ENCODE peak calls at places on chromosome X, in five cellular contexts. One of them, this sample, is unnamed. For H3K4me1, the result is how much of the 10 kb centered on the place peaks cover.

GRCh38 chrX:135481696-135482179 is 38.7 kb upstream of the INTS6L start:
- DNase-seq in ascending aorta: no peak
- DNase-seq in A549: no peak
- DNase-seq in psoas muscle: no peak
- DNase-seq in breast epithelium: no peak
- DNase-seq in this sample: no peak

GRCh38 chrX:40922307-40922706 is 162.9 kb upstream of the USP9X start:
- DNase-seq in ascending aorta: no peak
- DNase-seq in A549: peak
- DNase-seq in psoas muscle: no peak
- DNase-seq in breast epithelium: no peak
- DNase-seq in this sample: no peak

GRCh38 chrX:65720580-65720979 is 53.1 kb downstream of the MSN start:
- DNase-seq in ascending aorta: no peak
- DNase-seq in A549: no peak
- DNase-seq in psoas muscle: no peak
- DNase-seq in breast epithelium: no peak
- DNase-seq in this sample: no peak

GRCh38 chrX:6678313-6678712 is 143.4 kb upstream of the VCX3A start:
- DNase-seq in ascending aorta: no peak
- DNase-seq in A549: no peak
- DNase-seq in psoas muscle: no peak
- DNase-seq in breast epithelium: no peak
- DNase-seq in this sample: no peak

GRCh38 chrX:125203737-125204578 is 115.7 kb upstream of the TEX13C start:
- DNase-seq in ascending aorta: no peak
- DNase-seq in A549: peak
- DNase-seq in psoas muscle: peak
- DNase-seq in breast epithelium: no peak
- DNase-seq in this sample: no peak

GRCh38 chrX:11886745-11887144 is 128.7 kb downstream of the MSL3 start:
- DNase-seq in ascending aorta: no peak
- DNase-seq in A549: peak
- DNase-seq in psoas muscle: no peak
- DNase-seq in breast epithelium: no peak
- DNase-seq in this sample: no peak

GRCh38 chrX:154988719-154989118 is 33.8 kb downstream of the F8 start:
- DNase-seq in ascending aorta: no peak
- DNase-seq in A549: no peak
- DNase-seq in psoas muscle: no peak
- DNase-seq in breast epithelium: no peak
- DNase-seq in this sample: no peak

GRCh38 chrX:20361081-20361889 is 94.6 kb upstream of the RPS6KA3 start:
- DNase-seq in ascending aorta: no peak
- DNase-seq in A549: peak
- DNase-seq in psoas muscle: peak
- DNase-seq in breast epithelium: no peak
- DNase-seq in this sample: no peak

GRCh38 chrX:84340981-84341380 is 153.0 kb upstream of the RPS6KA6 start:
- DNase-seq in ascending aorta: no peak
- DNase-seq in A549: no peak
- DNase-seq in psoas muscle: no peak
- DNase-seq in breast epithelium: no peak
- DNase-seq in this sample: no peak

GRCh38 chrX:105191878-105192277 is 28.6 kb downstream of the TEX13A start:
- DNase-seq in ascending aorta: no peak
- DNase-seq in A549: peak
- DNase-seq in psoas muscle: no peak
- DNase-seq in breast epithelium: no peak
- DNase-seq in this sample: peak

GRCh38 chrX:357693-358471 is 28.8 kb downstream of the PPP2R3B start:
- DNase-seq in ascending aorta: no peak
- DNase-seq in A549: peak
- DNase-seq in psoas muscle: no peak
- DNase-seq in breast epithelium: no peak
- DNase-seq in this sample: no peak

GRCh38 chrX:102712967-102713677 is 874 bp downstream of the GPRASP2 start:
- DNase-seq in ascending aorta: no peak
- DNase-seq in A549: peak
- DNase-seq in psoas muscle: peak
- DNase-seq in breast epithelium: peak
- DNase-seq in this sample: peak

GRCh38 chrX:47240619-47241018 is 7.8 kb downstream of the USP11 start:
- DNase-seq in ascending aorta: no peak
- DNase-seq in A549: no peak
- DNase-seq in psoas muscle: no peak
- DNase-seq in breast epithelium: no peak
- DNase-seq in this sample: no peak

GRCh38 chrX:139382529-139382928 is 148.0 kb upstream of the F9 start:
- DNase-seq in ascending aorta: no peak
- DNase-seq in A549: no peak
- DNase-seq in psoas muscle: no peak
- DNase-seq in breast epithelium: no peak
- DNase-seq in this sample: no peak

GRCh38 chrX:106927700-106928099 is 7.5 kb downstream of the CLDN2 start:
- DNase-seq in ascending aorta: no peak
- DNase-seq in A549: peak
- DNase-seq in psoas muscle: no peak
- DNase-seq in breast epithelium: no peak
- DNase-seq in this sample: no peak
- H3K4me1 ChIP-seq in ascending aorta: under half
- H3K4me1 ChIP-seq in A549: half or more
- H3K4me1 ChIP-seq in psoas muscle: under half
- H3K4me1 ChIP-seq in breast epithelium: under half
- H3K4me1 ChIP-seq in this sample: under half

DNA sequence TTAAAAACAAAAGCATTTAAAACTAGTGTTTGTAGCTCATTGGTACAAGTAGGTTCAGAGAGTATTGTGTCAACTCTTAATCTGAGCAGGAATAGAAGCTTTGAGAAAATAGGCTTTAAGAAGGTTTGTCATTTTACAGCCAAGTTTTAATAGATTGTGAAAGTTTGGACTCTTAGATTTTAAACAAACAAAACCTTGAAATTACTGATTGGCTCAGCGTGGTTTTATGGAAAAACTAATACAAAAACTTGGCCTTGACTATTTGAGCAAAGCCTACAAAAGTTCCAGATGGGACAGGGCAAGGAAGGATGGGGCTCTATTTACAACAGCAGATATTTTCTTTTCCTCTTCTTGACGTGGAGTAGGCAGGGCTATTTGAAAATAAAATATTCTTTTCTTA is 16.5 kb downstream of the ZFX start:
- DNase-seq in ascending aorta: no peak
- DNase-seq in A549: no peak
- DNase-seq in psoas muscle: no peak
- DNase-seq in breast epithelium: no peak
- DNase-seq in this sample: no peak
- H3K4me1 ChIP-seq in ascending aorta: under half
- H3K4me1 ChIP-seq in A549: half or more
- H3K4me1 ChIP-seq in psoas muscle: under half
- H3K4me1 ChIP-seq in breast epithelium: under half
- H3K4me1 ChIP-seq in this sample: under half

DNA sequence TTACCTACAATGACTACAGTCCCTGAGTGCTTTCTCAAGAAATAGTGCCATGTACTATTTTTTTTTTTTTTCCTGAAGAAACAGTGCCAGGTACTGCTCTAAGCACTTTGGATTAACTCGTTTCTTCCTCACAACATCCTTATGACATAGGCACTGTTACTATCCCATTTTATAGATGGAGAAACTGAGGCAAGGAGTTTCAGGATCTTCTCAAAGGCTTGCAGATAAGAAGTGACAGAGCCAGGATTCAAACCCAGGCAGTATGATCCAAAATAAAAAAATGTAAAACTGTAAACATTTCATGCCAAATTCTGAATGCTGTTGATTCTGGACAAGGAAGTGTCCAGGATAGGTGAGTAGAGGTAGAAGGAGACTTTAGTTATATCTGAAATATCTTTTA is 1.1 kb downstream of the FANCB start:
- DNase-seq in ascending aorta: no peak
- DNase-seq in A549: no peak
- DNase-seq in psoas muscle: no peak
- DNase-seq in breast epithelium: no peak
- DNase-seq in this sample: no peak
- H3K4me1 ChIP-seq in ascending aorta: under half
- H3K4me1 ChIP-seq in A549: under half
- H3K4me1 ChIP-seq in psoas muscle: under half
- H3K4me1 ChIP-seq in breast epithelium: under half
- H3K4me1 ChIP-seq in this sample: under half

GRCh38 chrX:153926594-153926862 is 464 bp upstream of the ARHGAP4 start:
- DNase-seq in ascending aorta: peak
- DNase-seq in A549: no peak
- DNase-seq in psoas muscle: no peak
- DNase-seq in breast epithelium: no peak
- DNase-seq in this sample: no peak

GRCh38 chrX:153926863-153927685 is 1.0 kb upstream of the ARHGAP4 start:
- DNase-seq in ascending aorta: no peak
- DNase-seq in A549: peak
- DNase-seq in psoas muscle: peak
- DNase-seq in breast epithelium: peak
- DNase-seq in this sample: no peak

GRCh38 chrX:153927686-153927935 is 1.5 kb upstream of the ARHGAP4 start:
- DNase-seq in ascending aorta: no peak
- DNase-seq in A549: no peak
- DNase-seq in psoas muscle: no peak
- DNase-seq in breast epithelium: no peak
- DNase-seq in this sample: no peak

GRCh38 chrX:153925387-153925738 is 701 bp downstream of the ARHGAP4 start:
- DNase-seq in ascending aorta: no peak
- DNase-seq in A549: no peak
- DNase-seq in psoas muscle: no peak
- DNase-seq in breast epithelium: no peak
- DNase-seq in this sample: no peak

GRCh38 chrX:153925739-153926593 is at the start of gene ARHGAP4:
- DNase-seq in ascending aorta: no peak
- DNase-seq in A549: no peak
- DNase-seq in psoas muscle: no peak
- DNase-seq in breast epithelium: no peak
- DNase-seq in this sample: no peak
- H3K4me1 ChIP-seq in ascending aorta: under half
- H3K4me1 ChIP-seq in A549: under half
- H3K4me1 ChIP-seq in psoas muscle: under half
- H3K4me1 ChIP-seq in breast epithelium: under half
- H3K4me1 ChIP-seq in this sample: half or more

DNA sequence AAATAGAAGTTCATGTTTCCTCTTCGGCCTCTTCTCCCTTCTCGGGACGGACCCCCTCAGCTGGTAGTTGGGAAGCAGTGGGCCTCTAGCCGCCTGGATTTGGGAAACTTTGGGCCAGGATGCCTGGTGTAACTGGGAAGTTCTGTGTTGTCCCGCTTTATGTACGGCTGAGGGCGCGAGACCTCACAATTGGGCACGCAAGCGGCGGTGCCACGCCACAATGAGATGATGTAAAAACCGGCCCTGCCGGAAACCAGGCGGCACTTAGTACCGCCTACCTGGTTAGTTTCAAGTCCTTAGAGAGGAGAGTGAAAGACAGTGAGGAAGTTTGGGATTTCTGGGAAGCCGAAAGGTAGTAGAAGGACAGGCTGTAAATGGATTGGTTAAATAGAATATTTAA is at the start of gene CT83:
- DNase-seq in ascending aorta: no peak
- DNase-seq in A549: no peak
- DNase-seq in psoas muscle: no peak
- DNase-seq in breast epithelium: no peak
- DNase-seq in this sample: no peak
- H3K4me1 ChIP-seq in ascending aorta: under half
- H3K4me1 ChIP-seq in A549: under half
- H3K4me1 ChIP-seq in psoas muscle: under half
- H3K4me1 ChIP-seq in breast epithelium: under half
- H3K4me1 ChIP-seq in this sample: under half

GRCh38 chrX:24790166-24790565 is 96.4 kb downstream of the POLA1 start:
- DNase-seq in ascending aorta: no peak
- DNase-seq in A549: no peak
- DNase-seq in psoas muscle: no peak
- DNase-seq in breast epithelium: no peak
- DNase-seq in this sample: no peak

DNA sequence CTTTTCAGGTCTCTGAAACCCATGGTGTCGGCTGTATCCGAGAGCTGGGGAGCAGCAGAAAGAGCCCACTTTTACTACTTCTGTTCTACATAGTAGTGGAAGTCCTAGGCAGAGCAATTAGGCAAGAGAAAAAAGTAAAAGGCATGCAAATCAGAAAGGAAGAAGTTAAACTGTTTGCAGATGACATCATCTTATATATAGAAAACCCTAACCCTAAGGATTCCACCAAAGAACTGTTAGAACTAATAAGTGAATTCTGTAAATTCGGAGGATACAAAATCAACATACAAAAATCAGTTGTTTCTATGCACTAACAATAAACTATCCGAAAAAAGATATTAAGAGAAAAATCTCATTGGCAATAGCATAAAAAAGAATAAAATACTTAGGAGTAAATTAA is 95.3 kb downstream of the POLA1 start:
- DNase-seq in ascending aorta: no peak
- DNase-seq in A549: no peak
- DNase-seq in psoas muscle: no peak
- DNase-seq in breast epithelium: no peak
- DNase-seq in this sample: no peak
- H3K4me1 ChIP-seq in ascending aorta: under half
- H3K4me1 ChIP-seq in A549: under half
- H3K4me1 ChIP-seq in psoas muscle: under half
- H3K4me1 ChIP-seq in breast epithelium: under half
- H3K4me1 ChIP-seq in this sample: under half

DNA sequence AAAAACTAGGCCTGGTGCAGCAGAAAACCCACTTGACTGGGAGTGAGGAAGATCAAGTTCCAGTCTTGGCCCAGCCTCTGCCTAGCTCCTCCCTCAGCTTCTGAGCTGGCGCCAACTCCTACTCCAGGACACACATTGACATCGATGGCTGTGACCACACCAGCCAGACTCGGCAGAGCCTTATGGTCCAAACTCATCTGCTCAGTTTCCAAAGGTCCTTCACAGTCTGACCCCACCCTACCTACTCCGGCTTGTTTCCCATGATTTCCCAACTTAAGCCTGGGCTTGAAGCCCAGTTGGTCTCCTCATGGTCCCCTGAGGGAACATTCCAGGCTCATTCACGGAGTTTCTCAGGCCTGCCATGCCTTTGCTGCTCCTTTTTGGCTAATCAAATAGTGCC is 10.1 kb downstream of the ELF4 start:
- DNase-seq in ascending aorta: no peak
- DNase-seq in A549: no peak
- DNase-seq in psoas muscle: peak
- DNase-seq in breast epithelium: no peak
- DNase-seq in this sample: no peak
- H3K4me1 ChIP-seq in ascending aorta: under half
- H3K4me1 ChIP-seq in A549: under half
- H3K4me1 ChIP-seq in psoas muscle: under half
- H3K4me1 ChIP-seq in breast epithelium: under half
- H3K4me1 ChIP-seq in this sample: under half